ENCODE peak calls at places on chromosomes 5 and 9, in eight cellular contexts. A is spleen, I is ELR, U is left kidney, Y is H7, G is left ventricle myocardium inferior, K is substantia nigra, T is NCI-H460. Q is an unnamed sample.

GRCh38 chr9:94908041-94908563 is 181.6 kb downstream of the AOPEP start:
- DNase-seq in I (no peak), Y (no peak), G (no peak), T (no peak), U (peak), A (no peak), K (no peak), Q (no peak)

GRCh38 chr9:71604197-71605063 is 163.9 kb downstream of the CEMIP2 start:
- DNase-seq in Y (peak), U (peak), T (peak), G (peak), I (peak), A (peak), K (peak), Q (peak)

GRCh38 chr5:158212915-158213314 is 354.0 kb upstream of the CLINT1 start:
- DNase-seq in Y (peak), T (no peak), G (no peak), U (no peak), K (no peak), A (no peak), I (peak), Q (no peak)

GRCh38 chr9:18896531-18897179 is 136.4 kb downstream of the SAXO1 start:
- DNase-seq in A (no peak), G (no peak), I (peak), K (no peak), Y (no peak), U (no peak), T (no peak), Q (no peak)

GRCh38 chr9:136051568-136052432 is 43.3 kb downstream of the NACC2 start:
- DNase-seq in K (peak), A (peak), T (peak), I (peak), U (peak), Y (peak), G (peak), Q (peak)

GRCh38 chr9:122396622-122397148 is 25.9 kb downstream of the PTGS1 start:
- DNase-seq in U (no peak), I (peak), T (no peak), Y (no peak), G (no peak), K (no peak), A (no peak), Q (no peak)

GRCh38 chr9:134413890-134414731 is 87.9 kb downstream of the RXRA start:
- DNase-seq in Y (no peak), I (peak), T (peak), K (no peak), G (peak), A (no peak), U (peak), Q (peak)

GRCh38 chr5:134079748-134080581 is 34.5 kb upstream of the TCF7 start:
- DNase-seq in K (no peak), Y (peak), U (no peak), T (no peak), I (no peak), A (peak), G (no peak), Q (no peak)

GRCh38 chr5:68007446-68007845 is 208.1 kb upstream of the PIK3R1 start:
- DNase-seq in Y (no peak), K (no peak), U (no peak), T (no peak), G (peak), A (no peak), I (no peak), Q (peak)

GRCh38 chr5:172733179-172733973 is 37.6 kb downstream of the DUSP1 start:
- DNase-seq in I (peak), A (no peak), Y (no peak), T (no peak), K (no peak), G (peak), U (peak), Q (peak)

GRCh38 chr9:101639301-101639700 is 44.5 kb upstream of the PPP3R2 start:
- DNase-seq in K (no peak), U (no peak), I (no peak), Y (no peak), T (no peak), A (no peak), G (no peak), Q (no peak)

GRCh38 chr9:98427491-98427890 is 172.0 kb upstream of the TBC1D2 start:
- DNase-seq in Y (no peak), U (no peak), K (no peak), G (no peak), A (no peak), I (no peak), T (no peak), Q (peak)

Q was measured in kidney epithelial cell.